ENCODE peak calls at places on chromosome 4, in ten cellular contexts. One of them, this sample, is unnamed.

GRCh38 chr4:8438743-8439142 is 1.8 kb downstream of the ACOX3 start:
- DNase-seq in retina: no peak
- DNase-seq in stimulated activated CD8-positive, alpha-beta memory T cell treated with anti-CD3 and anti-CD28 coated beads, Interleukin-7, amount 100 ng/mL, for 24 hours: no peak
- DNase-seq in HFFc6: no peak
- DNase-seq in cardiac muscle cell: no peak
- DNase-seq in GM12891: no peak
- DNase-seq in GM04504: no peak
- DNase-seq in fibroblast of lung: peak
- DNase-seq in HS-5: no peak
- DNase-seq in NCI-H774: no peak
- DNase-seq in this sample: no peak

GRCh38 chr4:153154010-153154975 is 50.0 kb upstream of the TRIM2 start:
- DNase-seq in retina: no peak
- DNase-seq in stimulated activated CD8-positive, alpha-beta memory T cell treated with anti-CD3 and anti-CD28 coated beads, Interleukin-7, amount 100 ng/mL, for 24 hours: no peak
- DNase-seq in HFFc6: peak
- DNase-seq in cardiac muscle cell: peak
- DNase-seq in GM12891: no peak
- DNase-seq in GM04504: no peak
- DNase-seq in fibroblast of lung: peak
- DNase-seq in HS-5: no peak
- DNase-seq in NCI-H774: no peak
- DNase-seq in this sample: no peak

GRCh38 chr4:102451266-102451665 is 49.9 kb upstream of the NFKB1 start:
- DNase-seq in retina: no peak
- DNase-seq in stimulated activated CD8-positive, alpha-beta memory T cell treated with anti-CD3 and anti-CD28 coated beads, Interleukin-7, amount 100 ng/mL, for 24 hours: no peak
- DNase-seq in HFFc6: no peak
- DNase-seq in cardiac muscle cell: no peak
- DNase-seq in GM12891: no peak
- DNase-seq in GM04504: no peak
- DNase-seq in fibroblast of lung: peak
- DNase-seq in HS-5: no peak
- DNase-seq in NCI-H774: no peak
- DNase-seq in this sample: no peak

GRCh38 chr4:99710681-99711345 is 53.2 kb upstream of the C4orf54 start:
- DNase-seq in retina: no peak
- DNase-seq in stimulated activated CD8-positive, alpha-beta memory T cell treated with anti-CD3 and anti-CD28 coated beads, Interleukin-7, amount 100 ng/mL, for 24 hours: no peak
- DNase-seq in HFFc6: no peak
- DNase-seq in cardiac muscle cell: no peak
- DNase-seq in GM12891: no peak
- DNase-seq in GM04504: no peak
- DNase-seq in fibroblast of lung: peak
- DNase-seq in HS-5: peak
- DNase-seq in NCI-H774: no peak
- DNase-seq in this sample: no peak

GRCh38 chr4:8112036-8112576 is 46.5 kb downstream of the ABLIM2 start:
- DNase-seq in retina: no peak
- DNase-seq in stimulated activated CD8-positive, alpha-beta memory T cell treated with anti-CD3 and anti-CD28 coated beads, Interleukin-7, amount 100 ng/mL, for 24 hours: no peak
- DNase-seq in HFFc6: no peak
- DNase-seq in cardiac muscle cell: no peak
- DNase-seq in GM12891: no peak
- DNase-seq in GM04504: no peak
- DNase-seq in fibroblast of lung: no peak
- DNase-seq in HS-5: no peak
- DNase-seq in NCI-H774: no peak
- DNase-seq in this sample: no peak

GRCh38 chr4:125266901-125267601 is 47.7 kb upstream of the FAT4 start:
- DNase-seq in retina: no peak
- DNase-seq in stimulated activated CD8-positive, alpha-beta memory T cell treated with anti-CD3 and anti-CD28 coated beads, Interleukin-7, amount 100 ng/mL, for 24 hours: no peak
- DNase-seq in HFFc6: peak
- DNase-seq in cardiac muscle cell: peak
- DNase-seq in GM12891: no peak
- DNase-seq in GM04504: peak
- DNase-seq in fibroblast of lung: peak
- DNase-seq in HS-5: peak
- DNase-seq in NCI-H774: no peak
- DNase-seq in this sample: no peak

GRCh38 chr4:189988892-189989431 is 38.1 kb downstream of the FRG2 start:
- DNase-seq in retina: no peak
- DNase-seq in stimulated activated CD8-positive, alpha-beta memory T cell treated with anti-CD3 and anti-CD28 coated beads, Interleukin-7, amount 100 ng/mL, for 24 hours: no peak
- DNase-seq in HFFc6: no peak
- DNase-seq in cardiac muscle cell: no peak
- DNase-seq in GM12891: no peak
- DNase-seq in GM04504: no peak
- DNase-seq in fibroblast of lung: no peak
- DNase-seq in HS-5: no peak
- DNase-seq in NCI-H774: no peak
- DNase-seq in this sample: no peak

GRCh38 chr4:41645716-41646115 is 102.8 kb downstream of the PHOX2B start:
- DNase-seq in retina: no peak
- DNase-seq in stimulated activated CD8-positive, alpha-beta memory T cell treated with anti-CD3 and anti-CD28 coated beads, Interleukin-7, amount 100 ng/mL, for 24 hours: no peak
- DNase-seq in HFFc6: no peak
- DNase-seq in cardiac muscle cell: no peak
- DNase-seq in GM12891: no peak
- DNase-seq in GM04504: no peak
- DNase-seq in fibroblast of lung: no peak
- DNase-seq in HS-5: no peak
- DNase-seq in NCI-H774: no peak
- DNase-seq in this sample: no peak

GRCh38 chr4:157043131-157043530 is 32.8 kb upstream of the GLRB start:
- DNase-seq in retina: no peak
- DNase-seq in stimulated activated CD8-positive, alpha-beta memory T cell treated with anti-CD3 and anti-CD28 coated beads, Interleukin-7, amount 100 ng/mL, for 24 hours: no peak
- DNase-seq in HFFc6: peak
- DNase-seq in cardiac muscle cell: peak
- DNase-seq in GM12891: no peak
- DNase-seq in GM04504: no peak
- DNase-seq in fibroblast of lung: peak
- DNase-seq in HS-5: peak
- DNase-seq in NCI-H774: no peak
- DNase-seq in this sample: no peak

GRCh38 chr4:98663226-98664006 is 5.0 kb upstream of the TSPAN5 start:
- DNase-seq in retina: no peak
- DNase-seq in stimulated activated CD8-positive, alpha-beta memory T cell treated with anti-CD3 and anti-CD28 coated beads, Interleukin-7, amount 100 ng/mL, for 24 hours: peak
- DNase-seq in HFFc6: no peak
- DNase-seq in cardiac muscle cell: no peak
- DNase-seq in GM12891: peak
- DNase-seq in GM04504: no peak
- DNase-seq in fibroblast of lung: no peak
- DNase-seq in HS-5: no peak
- DNase-seq in NCI-H774: no peak
- DNase-seq in this sample: no peak

GRCh38 chr4:146490106-146490505 is 31.6 kb downstream of the SLC10A7 start:
- DNase-seq in retina: no peak
- DNase-seq in stimulated activated CD8-positive, alpha-beta memory T cell treated with anti-CD3 and anti-CD28 coated beads, Interleukin-7, amount 100 ng/mL, for 24 hours: no peak
- DNase-seq in HFFc6: no peak
- DNase-seq in cardiac muscle cell: no peak
- DNase-seq in GM12891: no peak
- DNase-seq in GM04504: no peak
- DNase-seq in fibroblast of lung: no peak
- DNase-seq in HS-5: no peak
- DNase-seq in NCI-H774: no peak
- DNase-seq in this sample: no peak

GRCh38 chr4:101205878-101206277 is 141.4 kb downstream of the PPP3CA start:
- DNase-seq in retina: no peak
- DNase-seq in stimulated activated CD8-positive, alpha-beta memory T cell treated with anti-CD3 and anti-CD28 coated beads, Interleukin-7, amount 100 ng/mL, for 24 hours: no peak
- DNase-seq in HFFc6: peak
- DNase-seq in cardiac muscle cell: no peak
- DNase-seq in GM12891: no peak
- DNase-seq in GM04504: no peak
- DNase-seq in fibroblast of lung: peak
- DNase-seq in HS-5: no peak
- DNase-seq in NCI-H774: no peak
- DNase-seq in this sample: no peak

GRCh38 chr4:66921433-66921832 is 623.9 kb downstream of the CENPC start:
- DNase-seq in retina: no peak
- DNase-seq in stimulated activated CD8-positive, alpha-beta memory T cell treated with anti-CD3 and anti-CD28 coated beads, Interleukin-7, amount 100 ng/mL, for 24 hours: no peak
- DNase-seq in HFFc6: no peak
- DNase-seq in cardiac muscle cell: peak
- DNase-seq in GM12891: no peak
- DNase-seq in GM04504: no peak
- DNase-seq in fibroblast of lung: no peak
- DNase-seq in HS-5: no peak
- DNase-seq in NCI-H774: no peak
- DNase-seq in this sample: no peak

GRCh38 chr4:144955104-144955503 is 142.9 kb downstream of the ANAPC10 start:
- DNase-seq in retina: no peak
- DNase-seq in stimulated activated CD8-positive, alpha-beta memory T cell treated with anti-CD3 and anti-CD28 coated beads, Interleukin-7, amount 100 ng/mL, for 24 hours: no peak
- DNase-seq in HFFc6: no peak
- DNase-seq in cardiac muscle cell: no peak
- DNase-seq in GM12891: no peak
- DNase-seq in GM04504: no peak
- DNase-seq in fibroblast of lung: no peak
- DNase-seq in HS-5: no peak
- DNase-seq in NCI-H774: no peak
- DNase-seq in this sample: no peak

GRCh38 chr4:15368906-15369305 is 58.9 kb upstream of the C1QTNF7 start:
- DNase-seq in retina: no peak
- DNase-seq in stimulated activated CD8-positive, alpha-beta memory T cell treated with anti-CD3 and anti-CD28 coated beads, Interleukin-7, amount 100 ng/mL, for 24 hours: no peak
- DNase-seq in HFFc6: peak
- DNase-seq in cardiac muscle cell: no peak
- DNase-seq in GM12891: no peak
- DNase-seq in GM04504: peak
- DNase-seq in fibroblast of lung: peak
- DNase-seq in HS-5: peak
- DNase-seq in NCI-H774: no peak
- DNase-seq in this sample: no peak

GRCh38 chr4:38759077-38759789 is 23.6 kb downstream of the TLR10 start:
- DNase-seq in retina: peak
- DNase-seq in stimulated activated CD8-positive, alpha-beta memory T cell treated with anti-CD3 and anti-CD28 coated beads, Interleukin-7, amount 100 ng/mL, for 24 hours: peak
- DNase-seq in HFFc6: peak
- DNase-seq in cardiac muscle cell: peak
- DNase-seq in GM12891: no peak
- DNase-seq in GM04504: no peak
- DNase-seq in fibroblast of lung: peak
- DNase-seq in HS-5: no peak
- DNase-seq in NCI-H774: peak
- DNase-seq in this sample: peak

GRCh38 chr4:103306870-103307345 is 108.8 kb upstream of the CENPE start:
- DNase-seq in retina: peak
- DNase-seq in stimulated activated CD8-positive, alpha-beta memory T cell treated with anti-CD3 and anti-CD28 coated beads, Interleukin-7, amount 100 ng/mL, for 24 hours: no peak
- DNase-seq in HFFc6: no peak
- DNase-seq in cardiac muscle cell: peak
- DNase-seq in GM12891: no peak
- DNase-seq in GM04504: no peak
- DNase-seq in fibroblast of lung: no peak
- DNase-seq in HS-5: no peak
- DNase-seq in NCI-H774: peak
- DNase-seq in this sample: no peak

GRCh38 chr4:2159931-2160330 is 82.0 kb downstream of the HAUS3 start:
- DNase-seq in retina: no peak
- DNase-seq in stimulated activated CD8-positive, alpha-beta memory T cell treated with anti-CD3 and anti-CD28 coated beads, Interleukin-7, amount 100 ng/mL, for 24 hours: no peak
- DNase-seq in HFFc6: no peak
- DNase-seq in cardiac muscle cell: no peak
- DNase-seq in GM12891: no peak
- DNase-seq in GM04504: no peak
- DNase-seq in fibroblast of lung: no peak
- DNase-seq in HS-5: no peak
- DNase-seq in NCI-H774: no peak
- DNase-seq in this sample: no peak

GRCh38 chr4:7815562-7815961 is 124.1 kb downstream of the AFAP1 start:
- DNase-seq in retina: no peak
- DNase-seq in stimulated activated CD8-positive, alpha-beta memory T cell treated with anti-CD3 and anti-CD28 coated beads, Interleukin-7, amount 100 ng/mL, for 24 hours: no peak
- DNase-seq in HFFc6: peak
- DNase-seq in cardiac muscle cell: no peak
- DNase-seq in GM12891: no peak
- DNase-seq in GM04504: peak
- DNase-seq in fibroblast of lung: peak
- DNase-seq in HS-5: peak
- DNase-seq in NCI-H774: no peak
- DNase-seq in this sample: no peak

GRCh38 chr4:110897779-110898178 is 274.9 kb upstream of the PITX2 start:
- DNase-seq in retina: no peak
- DNase-seq in stimulated activated CD8-positive, alpha-beta memory T cell treated with anti-CD3 and anti-CD28 coated beads, Interleukin-7, amount 100 ng/mL, for 24 hours: no peak
- DNase-seq in HFFc6: no peak
- DNase-seq in cardiac muscle cell: no peak
- DNase-seq in GM12891: no peak
- DNase-seq in GM04504: no peak
- DNase-seq in fibroblast of lung: no peak
- DNase-seq in HS-5: no peak
- DNase-seq in NCI-H774: no peak
- DNase-seq in this sample: no peak

GRCh38 chr4:161762796-161763195 is 401.0 kb downstream of the FSTL5 start:
- DNase-seq in retina: no peak
- DNase-seq in stimulated activated CD8-positive, alpha-beta memory T cell treated with anti-CD3 and anti-CD28 coated beads, Interleukin-7, amount 100 ng/mL, for 24 hours: no peak
- DNase-seq in HFFc6: no peak
- DNase-seq in cardiac muscle cell: no peak
- DNase-seq in GM12891: no peak
- DNase-seq in GM04504: peak
- DNase-seq in fibroblast of lung: peak
- DNase-seq in HS-5: no peak
- DNase-seq in NCI-H774: no peak
- DNase-seq in this sample: no peak

GRCh38 chr4:96175871-96176270 is 336.0 kb downstream of the PDHA2 start:
- DNase-seq in retina: no peak
- DNase-seq in stimulated activated CD8-positive, alpha-beta memory T cell treated with anti-CD3 and anti-CD28 coated beads, Interleukin-7, amount 100 ng/mL, for 24 hours: no peak
- DNase-seq in HFFc6: no peak
- DNase-seq in cardiac muscle cell: no peak
- DNase-seq in GM12891: no peak
- DNase-seq in GM04504: no peak
- DNase-seq in fibroblast of lung: no peak
- DNase-seq in HS-5: no peak
- DNase-seq in NCI-H774: no peak
- DNase-seq in this sample: no peak

GRCh38 chr4:98377626-98378025 is 116.4 kb downstream of the RAP1GDS1 start:
- DNase-seq in retina: no peak
- DNase-seq in stimulated activated CD8-positive, alpha-beta memory T cell treated with anti-CD3 and anti-CD28 coated beads, Interleukin-7, amount 100 ng/mL, for 24 hours: no peak
- DNase-seq in HFFc6: peak
- DNase-seq in cardiac muscle cell: no peak
- DNase-seq in GM12891: no peak
- DNase-seq in GM04504: peak
- DNase-seq in fibroblast of lung: peak
- DNase-seq in HS-5: no peak
- DNase-seq in NCI-H774: no peak
- DNase-seq in this sample: no peak

GRCh38 chr4:86934147-86934771 is 552 bp upstream of the AFF1 start:
- DNase-seq in retina: no peak
- DNase-seq in stimulated activated CD8-positive, alpha-beta memory T cell treated with anti-CD3 and anti-CD28 coated beads, Interleukin-7, amount 100 ng/mL, for 24 hours: no peak
- DNase-seq in HFFc6: no peak
- DNase-seq in cardiac muscle cell: peak
- DNase-seq in GM12891: no peak
- DNase-seq in GM04504: no peak
- DNase-seq in fibroblast of lung: no peak
- DNase-seq in HS-5: no peak
- DNase-seq in NCI-H774: no peak
- DNase-seq in this sample: no peak

GRCh38 chr4:57080781-57081650 is 29.2 kb downstream of the IGFBP7 start:
- DNase-seq in retina: no peak
- DNase-seq in stimulated activated CD8-positive, alpha-beta memory T cell treated with anti-CD3 and anti-CD28 coated beads, Interleukin-7, amount 100 ng/mL, for 24 hours: no peak
- DNase-seq in HFFc6: peak
- DNase-seq in cardiac muscle cell: no peak
- DNase-seq in GM12891: no peak
- DNase-seq in GM04504: peak
- DNase-seq in fibroblast of lung: peak
- DNase-seq in HS-5: peak
- DNase-seq in NCI-H774: no peak
- DNase-seq in this sample: no peak

GRCh38 chr4:65791807-65792308 is 121.6 kb upstream of the EPHA5 start:
- DNase-seq in retina: peak
- DNase-seq in stimulated activated CD8-positive, alpha-beta memory T cell treated with anti-CD3 and anti-CD28 coated beads, Interleukin-7, amount 100 ng/mL, for 24 hours: no peak
- DNase-seq in HFFc6: no peak
- DNase-seq in cardiac muscle cell: peak
- DNase-seq in GM12891: no peak
- DNase-seq in GM04504: no peak
- DNase-seq in fibroblast of lung: no peak
- DNase-seq in HS-5: no peak
- DNase-seq in NCI-H774: no peak
- DNase-seq in this sample: no peak

GRCh38 chr4:2592572-2592971 is 56.1 kb downstream of the FAM193A start:
- DNase-seq in retina: no peak
- DNase-seq in stimulated activated CD8-positive, alpha-beta memory T cell treated with anti-CD3 and anti-CD28 coated beads, Interleukin-7, amount 100 ng/mL, for 24 hours: no peak
- DNase-seq in HFFc6: no peak
- DNase-seq in cardiac muscle cell: peak
- DNase-seq in GM12891: no peak
- DNase-seq in GM04504: no peak
- DNase-seq in fibroblast of lung: no peak
- DNase-seq in HS-5: no peak
- DNase-seq in NCI-H774: no peak
- DNase-seq in this sample: no peak

GRCh38 chr4:23930750-23931488 is 41.1 kb upstream of the PPARGC1A start:
- DNase-seq in retina: peak
- DNase-seq in stimulated activated CD8-positive, alpha-beta memory T cell treated with anti-CD3 and anti-CD28 coated beads, Interleukin-7, amount 100 ng/mL, for 24 hours: no peak
- DNase-seq in HFFc6: no peak
- DNase-seq in cardiac muscle cell: peak
- DNase-seq in GM12891: no peak
- DNase-seq in GM04504: no peak
- DNase-seq in fibroblast of lung: peak
- DNase-seq in HS-5: no peak
- DNase-seq in NCI-H774: no peak
- DNase-seq in this sample: peak

This sample was measured in gastrocnemius medialis.